ENCODE peak calls at places on chromosomes 12 and 14, in ten cellular contexts. D is WERI-Rb-1; I is skeletal muscle cell; P is stimulated activated CD8-positive, alpha-beta memory T cell treated with anti-CD3 and anti-CD28 coated beads, Interleukin-2, amount 100 ng/mL, for 1 hour; M is Kasumi-1; O is AG08395; Z is fibroblast of lung; R is naive thymus-derived CD8-positive, alpha-beta T cell; F is GM10248; T is midbrain. H is an unnamed sample.
A peak's percentile ranks its signal among the peaks of the same experiment; 100 is the strongest.

GRCh38 chr12:46209914-46210834 is 58.7 kb downstream of the SLC38A1 start:
- DNase-seq in P (peak; percentile 39), D (no peak), I (peak; percentile 53), T (no peak), Z (no peak), R (peak; percentile 70), M (no peak), O (no peak), F (no peak), H (no peak)

GRCh38 chr12:27705263-27705662 is 5.4 kb upstream of the MRPS35 start:
- DNase-seq in M (no peak), T (no peak), R (no peak), F (no peak), P (no peak), O (no peak), Z (no peak), D (no peak), I (no peak), H (peak; percentile 33)

GRCh38 chr12:70571705-70572269 is 65.4 kb downstream of the PTPRB start:
- DNase-seq in P (no peak), F (no peak), R (no peak), D (no peak), O (no peak), M (no peak), T (no peak), I (no peak), Z (no peak), H (no peak)

GRCh38 chr12:92075425-92075891 is 70.2 kb downstream of the BTG1 start:
- DNase-seq in T (no peak), M (no peak), P (no peak), O (peak; percentile 50), D (no peak), I (peak; percentile 47), R (no peak), Z (peak; percentile 77), F (no peak), H (no peak)

GRCh38 chr14:20347747-20348146 is 4.3 kb downstream of the PARP2 start:
- DNase-seq in P (no peak), O (no peak), R (no peak), D (no peak), F (no peak), T (no peak), M (no peak), I (no peak), Z (no peak), H (no peak)

GRCh38 chr14:86296173-86296572 is 766.2 kb downstream of the FLRT2 start:
- DNase-seq in T (no peak), Z (peak; percentile 70), P (no peak), R (no peak), I (peak; percentile 41), M (no peak), D (peak; percentile 17), O (peak; percentile 24), F (no peak), H (peak; percentile 86)

GRCh38 chr14:61502459-61503093 is 181.2 kb downstream of the PRKCH start:
- DNase-seq in T (no peak), P (no peak), M (no peak), R (no peak), F (no peak), I (no peak), D (no peak), O (no peak), Z (no peak), H (no peak)

GRCh38 chr12:104177663-104178501 is 37.7 kb upstream of the TXNRD1 start:
- DNase-seq in R (no peak), O (peak; percentile 94), M (peak; percentile 74), D (no peak), T (no peak), I (peak; percentile 99), Z (peak; percentile 99), F (no peak), P (no peak), H (no peak)

GRCh38 chr12:93982847-93983315 is 165.5 kb upstream of the PLXNC1 start:
- DNase-seq in M (no peak), Z (peak; percentile 85), T (no peak), O (peak; percentile 59), I (peak; percentile 46), F (no peak), R (peak; percentile 6), D (peak; percentile 28), P (no peak), H (no peak)

GRCh38 chr14:67762051-67762450 is 54.3 kb downstream of the ZFYVE26 start:
- DNase-seq in I (no peak), T (no peak), Z (no peak), M (no peak), P (no peak), O (no peak), F (no peak), R (no peak), D (no peak), H (no peak)

GRCh38 chr14:37889087-37889486 is 293.7 kb downstream of the TTC6 start:
- DNase-seq in Z (no peak), T (no peak), M (no peak), O (no peak), P (no peak), F (no peak), R (no peak), D (no peak), I (no peak), H (no peak)

GRCh38 chr14:101194356-101195308 is 291.1 kb upstream of the RTL1 start:
- DNase-seq in I (no peak), O (no peak), R (no peak), Z (no peak), M (no peak), D (no peak), F (no peak), P (no peak), T (no peak), H (no peak)

GRCh38 chr12:57046392-57046791 is 3.5 kb downstream of the MYO1A start:
- DNase-seq in M (no peak), D (no peak), Z (no peak), R (no peak), P (no peak), I (no peak), F (no peak), O (no peak), T (no peak), H (no peak)

GRCh38 chr14:74018704-74019407 is at the start of the genes BBOF1 and ENTPD5:
- DNase-seq in P (peak; percentile 74), I (peak; percentile 58), R (peak; percentile 90), O (peak; percentile 98), M (peak; percentile 71), Z (peak; percentile 82), D (peak; percentile 86), T (peak; percentile 89), F (peak; percentile 96), H (peak; percentile 70)

GRCh38 chr12:120321382-120322202 is 6.0 kb downstream of the PLA2G1B start:
- DNase-seq in Z (no peak), P (no peak), F (no peak), I (no peak), R (no peak), T (no peak), O (no peak), D (peak; percentile 84), M (no peak), H (no peak)

GRCh38 chr12:91017511-91018263 is 12.9 kb upstream of the EPYC start:
- DNase-seq in O (no peak), Z (no peak), D (no peak), M (no peak), T (no peak), P (no peak), F (no peak), I (no peak), R (no peak), H (no peak)

GRCh38 chr12:103955811-103956514 is 9.7 kb upstream of the TDG start:
- DNase-seq in I (no peak), F (no peak), P (no peak), T (no peak), R (no peak), D (no peak), O (no peak), M (no peak), Z (no peak), H (no peak)

GRCh38 chr14:50801706-50802105 is 29.3 kb downstream of the NIN start:
- DNase-seq in F (no peak), I (no peak), R (no peak), Z (peak; percentile 42), P (no peak), D (no peak), T (no peak), M (no peak), O (peak; percentile 14), H (no peak)

GRCh38 chr12:40907115-40907521 is 214.9 kb downstream of the CNTN1 start:
- DNase-seq in T (no peak), O (no peak), Z (peak; percentile 22), I (peak; percentile 9), F (peak; percentile 19), P (no peak), D (no peak), R (no peak), M (no peak), H (no peak)

GRCh38 chr12:51865757-51866270 is 17.3 kb upstream of the FIGNL2 start:
- DNase-seq in D (no peak), O (no peak), M (no peak), I (no peak), Z (no peak), R (no peak), F (no peak), P (no peak), T (no peak), H (no peak)

H was measured in SK-N-DZ.